ENCODE peak calls at places on chromosomes 2 and 18, in five cellular contexts. One of them, this sample, is unnamed.

GRCh38 chr2:169823996-169824372 is 721 bp downstream of the METTL5 start:
- ATAC-seq in Panc1: no peak
- ATAC-seq in K562: peak; percentile 7
- ATAC-seq in HepG2: no peak
- ATAC-seq in HCT116: no peak
- ATAC-seq in this sample: no peak

GRCh38 chr18:75053028-75053624 is 155.8 kb downstream of the PTGR3 start:
- ATAC-seq in Panc1: no peak
- ATAC-seq in K562: no peak
- ATAC-seq in HepG2: no peak
- ATAC-seq in HCT116: no peak
- ATAC-seq in this sample: no peak

GRCh38 chr2:239538357-239539052 is 137.7 kb upstream of the HDAC4 start:
- ATAC-seq in Panc1: no peak
- ATAC-seq in K562: no peak
- ATAC-seq in HepG2: no peak
- ATAC-seq in HCT116: no peak
- ATAC-seq in this sample: no peak

GRCh38 chr2:179338681-179339080 is 74.0 kb upstream of the SESTD1 start:
- ATAC-seq in Panc1: no peak
- ATAC-seq in K562: no peak
- ATAC-seq in HepG2: no peak
- ATAC-seq in HCT116: no peak
- ATAC-seq in this sample: peak; percentile 80

GRCh38 chr2:160934263-160934662 is 226.0 kb upstream of the TANK start:
- ATAC-seq in Panc1: no peak
- ATAC-seq in K562: no peak
- ATAC-seq in HepG2: peak; percentile 58
- ATAC-seq in HCT116: no peak
- ATAC-seq in this sample: no peak

GRCh38 chr2:46196871-46197462 is 100.2 kb upstream of the EPAS1 start:
- ATAC-seq in Panc1: no peak
- ATAC-seq in K562: no peak
- ATAC-seq in HepG2: no peak
- ATAC-seq in HCT116: no peak
- ATAC-seq in this sample: no peak

GRCh38 chr18:38886235-38886634 is 1320.6 kb upstream of the CELF4 start:
- ATAC-seq in Panc1: no peak
- ATAC-seq in K562: no peak
- ATAC-seq in HepG2: no peak
- ATAC-seq in HCT116: no peak
- ATAC-seq in this sample: no peak

GRCh38 chr2:177044686-177045085 is 167.9 kb upstream of the HNRNPA3 start:
- ATAC-seq in Panc1: no peak
- ATAC-seq in K562: no peak
- ATAC-seq in HepG2: no peak
- ATAC-seq in HCT116: no peak
- ATAC-seq in this sample: no peak

GRCh38 chr18:66575263-66575662 is 28.6 kb downstream of the CDH19 start:
- ATAC-seq in Panc1: no peak
- ATAC-seq in K562: no peak
- ATAC-seq in HepG2: peak; percentile 62
- ATAC-seq in HCT116: no peak
- ATAC-seq in this sample: no peak

GRCh38 chr2:20635096-20635475 is 15.8 kb downstream of the HS1BP3 start:
- ATAC-seq in Panc1: no peak
- ATAC-seq in K562: no peak
- ATAC-seq in HepG2: no peak
- ATAC-seq in HCT116: no peak
- ATAC-seq in this sample: no peak

GRCh38 chr2:200278694-200279316 is 27.7 kb upstream of the SPATS2L start:
- ATAC-seq in Panc1: no peak
- ATAC-seq in K562: no peak
- ATAC-seq in HepG2: no peak
- ATAC-seq in HCT116: no peak
- ATAC-seq in this sample: no peak

GRCh38 chr2:15038373-15039364 is 406.2 kb downstream of the LRATD1 start:
- ATAC-seq in Panc1: peak; percentile 56
- ATAC-seq in K562: no peak
- ATAC-seq in HepG2: no peak
- ATAC-seq in HCT116: no peak
- ATAC-seq in this sample: no peak

GRCh38 chr2:42053791-42054656 is 6.2 kb downstream of the PKDCC start:
- ATAC-seq in Panc1: peak; percentile 2
- ATAC-seq in K562: peak; percentile 9
- ATAC-seq in HepG2: peak; percentile 28
- ATAC-seq in HCT116: peak; percentile 4
- ATAC-seq in this sample: peak; percentile 78
- TF ChIP-seq POLR2AphosphoS5 in Panc1: no peak
- TF ChIP-seq POLR2AphosphoS5 in K562: no peak
- TF ChIP-seq POLR2AphosphoS5 in HepG2: no peak
- TF ChIP-seq POLR2AphosphoS5 in HCT116: no peak
- TF ChIP-seq POLR2AphosphoS5 in this sample: peak; percentile 69

DNA sequence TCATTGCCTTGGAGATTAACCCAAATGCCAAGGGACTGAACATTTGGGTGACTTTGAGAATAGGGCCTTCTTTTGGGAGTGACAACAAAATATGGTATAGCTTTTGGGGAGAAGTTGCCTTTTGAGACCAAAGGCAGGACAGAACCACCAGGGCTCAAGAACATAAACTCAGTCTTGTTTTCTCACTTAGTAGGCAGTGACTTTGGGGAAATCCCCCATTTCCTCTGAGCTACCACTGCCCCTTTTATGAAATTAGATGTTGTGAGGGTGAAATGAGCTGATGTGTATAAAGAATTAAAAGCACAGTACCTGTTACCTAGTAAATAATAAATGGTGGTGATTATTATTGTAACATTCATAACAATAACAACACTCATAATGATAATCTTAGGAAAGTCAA is 36.5 kb downstream of the GPD2 start:
- ATAC-seq in Panc1: no peak
- ATAC-seq in K562: no peak
- ATAC-seq in HepG2: no peak
- ATAC-seq in HCT116: no peak
- ATAC-seq in this sample: no peak
- H3K4me3 ChIP-seq in Panc1: no peak overlapping the region
- H3K4me3 ChIP-seq in K562: no peak overlapping the region
- H3K4me3 ChIP-seq in HepG2: no peak overlapping the region
- H3K4me3 ChIP-seq in HCT116: no peak overlapping the region
- H3K4me3 ChIP-seq in this sample: no peak overlapping the region

GRCh38 chr2:163133602-163134001 is 295.0 kb upstream of the KCNH7 start:
- ATAC-seq in Panc1: no peak
- ATAC-seq in K562: no peak
- ATAC-seq in HepG2: no peak
- ATAC-seq in HCT116: no peak
- ATAC-seq in this sample: no peak

GRCh38 chr2:163132850-163133249 is 294.3 kb upstream of the KCNH7 start:
- ATAC-seq in Panc1: no peak
- ATAC-seq in K562: no peak
- ATAC-seq in HepG2: no peak
- ATAC-seq in HCT116: no peak
- ATAC-seq in this sample: no peak
- TF ChIP-seq CTCF in Panc1: peak; percentile 50
- TF ChIP-seq CTCF in K562: no peak
- TF ChIP-seq CTCF in HepG2: peak; percentile 42
- TF ChIP-seq CTCF in HCT116: peak; percentile 32
- TF ChIP-seq CTCF in this sample: peak; percentile 19

DNA sequence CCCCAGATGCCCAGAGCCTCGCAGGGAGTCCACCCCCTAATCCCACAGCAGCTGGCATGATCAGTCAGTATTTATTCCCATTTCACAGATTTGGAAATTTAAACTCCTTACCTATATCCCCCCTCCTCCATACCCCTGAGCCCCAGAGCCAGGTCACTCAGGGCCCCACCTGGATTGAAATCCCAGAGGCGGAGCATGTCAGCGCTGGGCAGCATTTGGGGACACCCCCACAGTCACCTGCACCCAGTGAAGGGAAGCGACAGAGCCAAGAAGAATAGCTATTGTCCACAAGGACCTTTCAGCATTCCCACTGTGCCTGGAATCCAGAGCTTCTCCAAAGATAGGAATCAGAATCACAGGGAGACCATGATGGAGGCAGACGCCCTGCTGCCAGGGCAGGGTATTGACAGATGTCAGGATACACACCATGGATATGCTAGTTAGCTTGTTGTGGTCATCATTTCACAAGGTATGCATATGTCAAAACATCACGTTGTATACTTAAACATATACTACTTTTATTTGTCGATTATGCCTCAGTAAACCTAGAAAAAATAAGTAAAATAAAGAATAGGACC is 968 bp upstream of the ASTL start:
- ATAC-seq in Panc1: no peak
- ATAC-seq in K562: no peak
- ATAC-seq in HepG2: no peak
- ATAC-seq in HCT116: no peak
- ATAC-seq in this sample: no peak
- TF ChIP-seq POLR2AphosphoS5 in Panc1: no peak
- TF ChIP-seq POLR2AphosphoS5 in K562: no peak
- TF ChIP-seq POLR2AphosphoS5 in HepG2: no peak
- TF ChIP-seq POLR2AphosphoS5 in HCT116: no peak
- TF ChIP-seq POLR2AphosphoS5 in this sample: no peak

DNA sequence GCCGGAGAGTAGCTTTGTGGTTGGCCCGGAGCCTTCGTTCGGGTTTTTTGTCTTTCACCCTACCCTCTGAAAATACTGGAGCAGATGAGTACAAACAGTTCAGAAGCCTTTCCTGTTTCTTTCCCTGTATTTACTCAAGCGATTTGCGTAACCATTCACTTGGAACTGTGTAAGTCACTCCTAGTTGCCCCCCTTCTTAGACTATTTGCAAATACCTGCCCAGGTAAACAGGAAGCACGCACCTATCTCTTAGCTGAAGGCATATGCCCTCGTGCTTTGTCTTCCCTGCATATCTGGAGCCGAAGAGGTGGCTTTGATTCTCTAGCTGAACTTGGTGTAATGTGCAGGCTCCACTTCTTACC is 1.4 kb downstream of the KCNS3 start:
- ATAC-seq in Panc1: no peak
- ATAC-seq in K562: no peak
- ATAC-seq in HepG2: peak; percentile 5
- ATAC-seq in HCT116: no peak
- ATAC-seq in this sample: no peak
- H3K4me3 ChIP-seq in Panc1: peak overlapping the region; percentile 50
- H3K4me3 ChIP-seq in K562: no peak overlapping the region
- H3K4me3 ChIP-seq in HepG2: peak overlapping the region; percentile 59
- H3K4me3 ChIP-seq in HCT116: peak overlapping the region; percentile 61
- H3K4me3 ChIP-seq in this sample: peak overlapping the region; percentile 41

DNA sequence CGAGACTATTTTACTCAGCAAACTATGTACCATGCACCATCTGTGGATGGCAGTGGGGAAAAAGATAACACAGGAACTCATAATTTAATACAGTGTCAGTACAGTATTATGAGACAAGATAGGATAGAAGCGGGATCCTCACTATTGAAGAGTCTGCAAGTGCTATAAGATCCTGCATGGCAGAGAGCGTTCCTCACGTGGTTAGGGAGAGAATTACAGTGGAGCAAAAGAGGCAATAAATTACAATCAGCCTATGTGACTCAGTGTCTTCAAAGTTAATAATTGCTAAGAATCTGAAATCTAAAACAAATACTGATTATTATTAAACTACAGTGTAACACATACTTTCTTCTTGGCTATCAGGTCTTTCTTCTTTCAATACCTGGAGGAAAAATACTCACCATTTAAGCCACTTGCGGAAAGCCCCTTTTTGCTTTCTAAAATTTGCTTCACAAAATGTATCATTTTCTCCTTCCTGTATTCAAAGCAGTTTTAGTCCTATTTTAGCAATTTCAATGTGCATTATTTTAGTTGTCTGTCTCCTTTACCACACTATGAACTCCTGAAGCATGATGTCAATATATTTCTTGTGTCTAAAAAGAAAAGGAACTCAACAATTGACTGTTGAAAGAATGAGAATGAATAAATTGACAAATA is 342.9 kb downstream of the SPAG16 start:
- ATAC-seq in Panc1: no peak
- ATAC-seq in K562: no peak
- ATAC-seq in HepG2: no peak
- ATAC-seq in HCT116: no peak
- ATAC-seq in this sample: no peak
- TF ChIP-seq CTCF in Panc1: no peak
- TF ChIP-seq CTCF in K562: no peak
- TF ChIP-seq CTCF in HepG2: no peak
- TF ChIP-seq CTCF in HCT116: no peak
- TF ChIP-seq CTCF in this sample: no peak

GRCh38 chr18:9017170-9017899 is 85.2 kb upstream of the NDUFV2 start:
- ATAC-seq in Panc1: peak; percentile 96
- ATAC-seq in K562: peak; percentile 97
- ATAC-seq in HepG2: peak; percentile 95
- ATAC-seq in HCT116: peak; percentile 89
- ATAC-seq in this sample: peak; percentile 94
- TF ChIP-seq POLR2AphosphoS5 in Panc1: peak; percentile 22
- TF ChIP-seq POLR2AphosphoS5 in K562: peak; percentile 57
- TF ChIP-seq POLR2AphosphoS5 in HepG2: no peak
- TF ChIP-seq POLR2AphosphoS5 in HCT116: peak; percentile 60
- TF ChIP-seq POLR2AphosphoS5 in this sample: peak; percentile 52